ENCODE peak calls at places on chromosome 16, in five cellular contexts. F is naive thymus-derived CD8-positive, alpha-beta T cell; W is C1 segment of cervical spinal cord; C is A673; B is AG08396. Y is an unnamed sample.

GRCh38 chr16:14193316-14193871 is 122.3 kb downstream of the MRTFB start:
- DNase-seq in F (peak; percentile 4), B (no peak), W (no peak), C (no peak), Y (peak; percentile 25)

GRCh38 chr16:75304521-75305363 is 53.3 kb upstream of the BCAR1 start:
- DNase-seq in B (peak; percentile 64), C (peak; percentile 77), W (peak; percentile 7), F (no peak), Y (peak; percentile 82)

GRCh38 chr16:82082543-82083244 is 47.6 kb downstream of the HSD17B2 start:
- DNase-seq in W (no peak), C (no peak), B (peak; percentile 44), F (no peak), Y (no peak)

GRCh38 chr16:65700599-65700998 is 578.7 kb upstream of the CDH11 start:
- DNase-seq in B (no peak), F (no peak), C (no peak), W (no peak), Y (no peak)

GRCh38 chr16:69483611-69484010 is 59.2 kb downstream of the CYB5B start:
- DNase-seq in C (peak; percentile 40), F (no peak), B (no peak), W (no peak), Y (no peak)

GRCh38 chr16:6643083-6643686 is 689.5 kb upstream of the RBFOX1 start:
- DNase-seq in F (peak; percentile 22), C (peak; percentile 76), B (peak; percentile 22), W (no peak), Y (no peak)

GRCh38 chr16:88464447-88465318 is 11.6 kb downstream of the ZFPM1 start:
- DNase-seq in C (no peak), B (no peak), F (no peak), W (no peak), Y (no peak)

GRCh38 chr16:31519746-31520145 is 8.0 kb upstream of the AHSP start:
- DNase-seq in F (no peak), B (no peak), W (no peak), C (no peak), Y (no peak)

GRCh38 chr16:30724641-30725464 is 23.4 kb upstream of the PHKG2 start:
- DNase-seq in W (peak; percentile 8), F (no peak), B (no peak), C (no peak), Y (peak; percentile 64)

GRCh38 chr16:11481987-11482386 is 104.7 kb downstream of the LITAF start:
- DNase-seq in W (no peak), F (no peak), C (no peak), B (peak; percentile 77), Y (no peak)

GRCh38 chr16:529012-529575 is 1.6 kb downstream of the CAPN15 start:
- DNase-seq in C (no peak), W (no peak), B (no peak), F (no peak), Y (peak; percentile 65)

GRCh38 chr16:17962726-17963125 is 373.8 kb downstream of the NPIPA8 start:
- DNase-seq in B (no peak), F (no peak), W (no peak), C (no peak), Y (no peak)

Y was measured in mucosa of descending colon.